ENCODE peak calls at places on chromosomes 3 and 15, in four cellular contexts. U is hepatocyte, Q is mammary epithelial cell, D is neural progenitor cell. R is an unnamed sample. For H3K79me2, the result is how much of the 10 kb centered on the place peaks cover.

GRCh38 chr3:162729686-162730085 is 1233.1 kb downstream of the OTOL1 start:
- DNase-seq in U (no peak), Q (peak), D (no peak), R (no peak)

GRCh38 chr15:34837246-34838016 is 42.1 kb upstream of the ACTC1 start:
- DNase-seq in U (peak), Q (peak), D (no peak), R (no peak)

GRCh38 chr3:98151241-98151640 is 4.0 kb downstream of the OR5H14 start:
- DNase-seq in U (no peak), Q (no peak), D (no peak), R (no peak)

GRCh38 chr3:55434789-55435188 is 52.3 kb downstream of the WNT5A start:
- DNase-seq in U (no peak), Q (peak), D (peak), R (peak)

GRCh38 chr3:129180461-129180860 is 3.2 kb downstream of the CNBP start:
- DNase-seq in U (no peak), Q (no peak), D (no peak), R (no peak)

GRCh38 chr15:25763206-25763880 is 99.8 kb downstream of the ATP10A start:
- DNase-seq in U (peak), Q (no peak), D (no peak), R (no peak)

GRCh38 chr3:156429125-156429524 is 125.8 kb downstream of the SSR3 start:
- DNase-seq in U (no peak), Q (no peak), D (no peak), R (no peak)

GRCh38 chr3:96970211-96970610 is 155.8 kb downstream of the EPHA6 start:
- DNase-seq in U (peak), Q (peak), D (no peak), R (no peak)

GRCh38 chr3:153172796-153173757 is 11.1 kb downstream of the RAP2B start:
- DNase-seq in U (peak), Q (no peak), D (no peak), R (no peak)

GRCh38 chr3:60364475-60364874 is 886.8 kb downstream of the FHIT start:
- DNase-seq in U (no peak), Q (no peak), D (no peak), R (no peak)

GRCh38 chr3:72657666-72658065 is 190.6 kb downstream of the SHQ1 start:
- DNase-seq in U (no peak), Q (peak), D (no peak), R (no peak)

GRCh38 chr3:176867681-176868663 is 329.3 kb downstream of the TBL1XR1 start:
- DNase-seq in U (peak), Q (peak), D (no peak), R (no peak)

GRCh38 chr15:28191832-28192231 is 92.7 kb upstream of the OCA2 start:
- DNase-seq in U (peak), Q (no peak), D (peak), R (no peak)

GRCh38 chr15:72566973-72567372 is 87.5 kb upstream of the GOLGA6B start:
- DNase-seq in U (no peak), Q (no peak), D (no peak), R (no peak)
- H3K79me2 ChIP-seq in U (under half), Q (under half), D (under half), R (under half)

GRCh38 chr3:188276366-188276765 is 122.4 kb downstream of the LPP start:
- DNase-seq in U (no peak), Q (no peak), D (no peak), R (no peak)
- H3K79me2 ChIP-seq in U (half or more), Q (under half), D (under half), R (under half)

GRCh38 chr3:119541547-119541946 is 17.9 kb downstream of the CD80 start:
- DNase-seq in U (no peak), Q (no peak), D (no peak), R (no peak)
- H3K79me2 ChIP-seq in U (under half), Q (under half), D (under half), R (under half)

DNA sequence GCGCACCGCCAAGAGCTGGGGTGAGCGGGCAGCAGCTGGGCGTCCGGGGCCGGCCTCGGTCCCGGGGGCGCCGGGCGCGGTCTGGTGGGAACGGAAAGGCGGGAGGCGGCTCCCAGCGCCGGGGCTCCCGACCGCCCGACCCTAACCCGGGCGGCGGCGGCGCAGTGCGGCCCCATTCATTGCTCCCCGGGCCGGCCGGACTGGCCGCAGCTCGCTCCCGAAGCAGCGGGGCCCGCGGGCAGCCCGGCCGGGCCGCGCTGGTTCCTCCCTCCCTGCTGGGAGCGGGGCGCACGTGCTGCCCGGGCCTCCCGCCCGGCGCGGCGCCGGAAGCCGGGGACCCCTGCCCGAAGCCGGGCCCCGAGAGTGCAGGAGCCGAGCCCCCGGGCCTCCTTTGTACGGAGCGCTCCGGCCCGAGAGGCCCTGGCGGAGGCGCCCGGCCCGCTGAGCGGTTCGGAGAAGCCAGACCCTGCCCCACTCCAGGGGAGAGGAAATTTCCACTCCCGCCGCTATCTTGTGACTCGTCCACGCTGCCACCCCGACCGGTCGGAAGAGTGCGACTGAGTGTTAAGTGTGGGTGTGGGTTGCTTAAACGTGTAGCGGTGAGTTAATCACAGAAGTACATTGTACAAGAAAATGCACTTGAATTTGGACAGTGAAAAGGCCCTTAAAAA is 583 bp downstream of the ATP1B3 start:
- DNase-seq in U (peak), Q (peak), D (peak), R (peak)
- H3K79me2 ChIP-seq in U (under half), Q (half or more), D (under half), R (half or more)

GRCh38 chr3:136920904-136921649 is 36.7 kb upstream of the IL20RB start:
- DNase-seq in U (no peak), Q (no peak), D (no peak), R (no peak)

GRCh38 chr3:136914739-136915138 is 43.0 kb upstream of the IL20RB start:
- DNase-seq in U (no peak), Q (no peak), D (no peak), R (no peak)

GRCh38 chr3:136913168-136913567 is 44.6 kb upstream of the IL20RB start:
- DNase-seq in U (no peak), Q (no peak), D (no peak), R (no peak)

GRCh38 chr3:136919799-136920580 is 37.8 kb upstream of the IL20RB start:
- DNase-seq in U (no peak), Q (no peak), D (no peak), R (no peak)

DNA sequence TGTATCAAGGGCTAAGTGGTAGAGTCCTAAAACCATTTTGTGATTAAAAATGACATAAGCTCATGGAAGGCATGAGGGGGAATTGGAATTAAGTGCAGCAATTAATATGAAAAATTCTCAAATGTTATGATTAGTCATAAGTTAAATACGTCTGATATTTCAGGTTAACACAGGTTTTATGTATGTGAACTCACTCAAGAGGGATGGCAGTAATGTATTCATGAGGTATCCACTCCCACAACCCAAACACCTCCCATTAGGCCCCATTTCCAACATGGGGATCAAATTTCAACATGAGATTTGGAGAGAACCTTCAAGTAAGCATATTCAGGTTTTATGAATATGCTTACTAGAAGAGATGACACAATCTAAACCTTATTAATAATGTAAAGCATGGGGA is 41.6 kb upstream of the IL20RB start:
- DNase-seq in U (no peak), Q (no peak), D (no peak), R (no peak)
- H3K79me2 ChIP-seq in U (half or more), Q (half or more), D (half or more), R (half or more)

GRCh38 chr3:42213417-42213816 is 52.6 kb downstream of the CCK start:
- DNase-seq in U (no peak), Q (no peak), D (no peak), R (peak)
- H3K79me2 ChIP-seq in U (under half), Q (under half), D (under half), R (under half)

GRCh38 chr3:79015854-79016253 is 751.9 kb downstream of the ROBO1 start:
- DNase-seq in U (no peak), Q (no peak), D (no peak), R (no peak)
- H3K79me2 ChIP-seq in U (half or more), Q (half or more), D (half or more), R (under half)